ENCODE peak calls at places on chromosomes 16 and 17, in four cellular contexts. One of them, this sample, is unnamed.

GRCh38 chr17:65586899-65587298 is 25.5 kb upstream of the AXIN2 start:
- DNase-seq in K562: no peak
- DNase-seq in GM12878: no peak
- DNase-seq in HepG2: no peak
- DNase-seq in this sample: no peak

GRCh38 chr16:89098767-89099430 is 5.2 kb downstream of the ACSF3 start:
- DNase-seq in K562: no peak
- DNase-seq in HepG2: no peak
- DNase-seq in GM12878: no peak
- DNase-seq in this sample: no peak

GRCh38 chr16:58638148-58639036 is 8.8 kb upstream of the CNOT1 start:
- DNase-seq in K562: peak; percentile 60
- DNase-seq in GM12878: no peak
- DNase-seq in HepG2: peak; percentile 79
- DNase-seq in this sample: peak; percentile 45

GRCh38 chr17:43356999-43357398 is 41.8 kb upstream of the ARL4D start:
- DNase-seq in HepG2: no peak
- DNase-seq in K562: no peak
- DNase-seq in GM12878: no peak
- DNase-seq in this sample: no peak

GRCh38 chr17:31308372-31308905 is 5.4 kb downstream of the EVI2B start:
- DNase-seq in GM12878: no peak
- DNase-seq in HepG2: no peak
- DNase-seq in K562: peak; percentile 57
- DNase-seq in this sample: no peak

GRCh38 chr17:76252040-76252954 is 12.0 kb upstream of the RNF157 start:
- DNase-seq in HepG2: peak; percentile 94
- DNase-seq in K562: no peak
- DNase-seq in GM12878: no peak
- DNase-seq in this sample: no peak

GRCh38 chr16:79047337-79047736 is 553.2 kb downstream of the MAF start:
- DNase-seq in GM12878: no peak
- DNase-seq in K562: peak; percentile 30
- DNase-seq in HepG2: peak; percentile 29
- DNase-seq in this sample: no peak

GRCh38 chr17:19958023-19958422 is 19.6 kb downstream of the AKAP10 start:
- DNase-seq in K562: peak; percentile 7
- DNase-seq in HepG2: peak; percentile 31
- DNase-seq in GM12878: no peak
- DNase-seq in this sample: no peak

GRCh38 chr16:9706217-9706616 is 476.0 kb downstream of the GRIN2A start:
- DNase-seq in HepG2: no peak
- DNase-seq in K562: peak; percentile 40
- DNase-seq in GM12878: no peak
- DNase-seq in this sample: no peak

GRCh38 chr16:18803569-18804462 is 2.5 kb upstream of the ARL6IP1 start:
- DNase-seq in HepG2: no peak
- DNase-seq in K562: peak; percentile 39
- DNase-seq in GM12878: no peak
- DNase-seq in this sample: no peak

GRCh38 chr16:817001-817906 is 16.7 kb upstream of the GNG13 start:
- DNase-seq in GM12878: no peak
- DNase-seq in K562: no peak
- DNase-seq in HepG2: no peak
- DNase-seq in this sample: no peak

GRCh38 chr16:1042076-1042744 is 30.3 kb upstream of the SSTR5 start:
- DNase-seq in GM12878: no peak
- DNase-seq in K562: no peak
- DNase-seq in HepG2: no peak
- DNase-seq in this sample: no peak

GRCh38 chr17:73284906-73285602 is 23.4 kb upstream of the CPSF4L start:
- DNase-seq in K562: no peak
- DNase-seq in HepG2: no peak
- DNase-seq in GM12878: no peak
- DNase-seq in this sample: no peak

GRCh38 chr17:73285916-73286862 is 24.5 kb upstream of the CPSF4L start:
- DNase-seq in K562: no peak
- DNase-seq in HepG2: no peak
- DNase-seq in GM12878: no peak
- DNase-seq in this sample: no peak

GRCh38 chr17:73285603-73285908 is 23.9 kb upstream of the CPSF4L start:
- DNase-seq in K562: no peak
- DNase-seq in GM12878: no peak
- DNase-seq in HepG2: no peak
- DNase-seq in this sample: no peak

GRCh38 chr17:73288534-73289302 is 23.1 kb downstream of the CDC42EP4 start:
- DNase-seq in K562: peak; percentile 87
- DNase-seq in GM12878: no peak
- DNase-seq in HepG2: peak; percentile 97
- DNase-seq in this sample: no peak

DNA sequence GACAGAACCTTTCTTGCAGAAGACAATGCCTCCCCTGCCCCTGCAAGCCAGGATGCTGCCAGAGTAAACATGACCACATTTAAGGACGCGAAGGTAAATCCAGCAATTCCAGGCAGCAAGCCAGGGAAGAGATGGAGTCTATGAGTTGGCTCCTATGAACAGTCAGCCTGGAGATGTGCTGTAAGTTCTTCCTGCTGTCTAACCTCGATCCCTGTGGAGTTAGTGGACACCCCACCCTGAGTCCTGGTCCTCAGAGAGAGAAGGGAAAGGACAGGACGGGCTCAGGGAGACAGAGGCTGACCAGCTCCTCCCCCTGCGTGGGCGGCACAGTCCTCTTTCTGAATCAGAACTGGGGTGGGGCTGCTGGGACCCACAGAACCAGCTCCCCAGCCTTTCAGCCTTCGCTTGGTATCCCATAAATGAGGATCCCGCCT is 24.9 kb downstream of the CDC42EP4 start:
- DNase-seq in HepG2: no peak
- DNase-seq in K562: no peak
- DNase-seq in GM12878: no peak
- DNase-seq in this sample: no peak
- TF ChIP-seq ETV6 in HepG2: no peak
- TF ChIP-seq ETV6 in K562: no peak
- TF ChIP-seq ETV6 in GM12878: no peak
- TF ChIP-seq ETV6 in this sample: no peak

DNA sequence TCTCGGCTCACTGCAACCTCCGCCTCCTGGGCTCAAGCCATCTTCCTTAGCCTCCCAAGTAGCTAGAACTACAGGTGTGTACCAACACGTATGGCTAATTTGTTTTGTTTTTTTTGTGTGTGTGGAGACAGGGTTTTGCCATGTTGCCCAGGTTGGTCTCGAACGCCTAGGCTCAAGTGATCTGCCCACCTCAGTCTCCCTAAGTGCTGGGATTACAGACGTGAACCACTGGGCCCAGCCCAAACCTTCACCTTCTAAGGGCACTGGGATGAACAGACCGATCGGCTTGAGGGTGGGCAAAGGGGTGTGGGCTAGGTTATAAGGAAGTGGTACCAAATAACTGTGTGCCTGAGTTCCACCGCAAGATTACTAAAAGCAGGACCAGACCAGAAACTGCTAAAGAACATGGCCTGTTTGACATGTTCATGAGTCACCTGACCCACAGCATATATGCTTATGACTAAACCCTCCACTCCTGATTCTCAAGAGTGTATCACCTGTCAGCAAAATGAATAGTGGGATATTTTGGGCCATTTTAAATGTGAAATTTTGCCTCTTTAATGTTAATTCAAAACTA is 8.1 kb downstream of the TMEM97 start:
- DNase-seq in HepG2: no peak
- DNase-seq in GM12878: peak; percentile 34
- DNase-seq in K562: no peak
- DNase-seq in this sample: no peak
- TF ChIP-seq SP1 in HepG2: no peak
- TF ChIP-seq SP1 in GM12878: no peak
- TF ChIP-seq SP1 in K562: no peak
- TF ChIP-seq SP1 in this sample: no peak

GRCh38 chr17:41024702-41025101 is 2.3 kb downstream of the KRTAP1-5 start:
- DNase-seq in K562: no peak
- DNase-seq in HepG2: no peak
- DNase-seq in GM12878: no peak
- DNase-seq in this sample: no peak

GRCh38 chr17:41026668-41027471 is at the start of gene KRTAP1-5:
- DNase-seq in GM12878: no peak
- DNase-seq in K562: no peak
- DNase-seq in HepG2: no peak
- DNase-seq in this sample: no peak

DNA sequence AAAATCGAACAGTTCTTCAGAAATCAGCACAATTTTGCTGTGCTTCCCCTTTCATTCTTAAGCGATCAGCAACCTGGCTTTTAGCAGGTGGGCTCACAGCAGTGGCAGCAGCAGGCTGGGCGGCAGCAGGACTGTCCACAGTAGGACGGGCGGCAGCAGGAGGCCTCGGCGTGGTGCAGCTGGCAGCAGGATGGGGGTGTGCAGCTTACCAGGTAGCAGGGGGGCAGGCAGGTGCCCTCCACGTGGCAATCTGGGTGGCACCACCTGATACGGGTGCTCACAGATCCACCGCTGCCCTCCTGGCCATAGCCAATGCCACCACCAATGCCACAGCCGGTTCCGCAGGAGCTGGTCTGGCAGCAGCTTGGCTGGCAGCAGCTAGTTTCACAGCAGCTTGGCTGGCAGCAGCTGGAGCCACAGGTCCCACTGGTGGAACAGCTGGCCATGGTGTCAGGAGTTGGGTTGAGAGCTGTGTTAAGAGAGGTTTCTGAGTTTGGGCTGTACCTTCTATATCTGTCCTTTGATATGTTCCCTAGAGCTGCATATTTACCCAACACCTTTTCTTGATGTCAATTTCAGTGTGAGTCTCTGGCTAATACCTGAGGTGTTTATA is at the start of gene KRTAP1-4:
- DNase-seq in GM12878: no peak
- DNase-seq in HepG2: no peak
- DNase-seq in K562: no peak
- DNase-seq in this sample: no peak
- TF ChIP-seq ETV6 in GM12878: no peak
- TF ChIP-seq ETV6 in HepG2: no peak
- TF ChIP-seq ETV6 in K562: no peak
- TF ChIP-seq ETV6 in this sample: no peak

GRCh38 chr16:68370921-68371651 is 60.3 kb downstream of the PRMT7 start:
- DNase-seq in GM12878: no peak
- DNase-seq in K562: no peak
- DNase-seq in HepG2: no peak
- DNase-seq in this sample: no peak
- TF ChIP-seq SP1 in GM12878: no peak
- TF ChIP-seq SP1 in K562: no peak
- TF ChIP-seq SP1 in HepG2: no peak
- TF ChIP-seq SP1 in this sample: no peak

This sample was measured in WTC11.